ENCODE peak calls at places on chromosome 16, in seven cellular contexts. L is CD4-positive, alpha-beta T cell; P is A549; H is fibroblast of the aortic adventitia; G is stimulated activated CD4-positive, alpha-beta T cell treated with anti-CD3 and anti-CD28 coated beads, Interleukin-1b, Interleukin-23, amount 100 ng/mL, for 4 hours; O is ureter; C is ELR. Y is an unnamed sample.

GRCh38 chr16:11564046-11564926 is 22.4 kb downstream of the LITAF start:
- DNase-seq in L (no peak), P (no peak), H (no peak), G (no peak), O (no peak), C (no peak), Y (no peak)

GRCh38 chr16:424623-425081 is 797 bp upstream of the RAB11FIP3 start:
- DNase-seq in L (no peak), P (no peak), H (no peak), G (no peak), O (peak; percentile 56), C (peak; percentile 51), Y (no peak)

GRCh38 chr16:77431131-77431670 is 3.6 kb downstream of the ADAMTS18 start:
- DNase-seq in L (no peak), P (no peak), H (peak; percentile 39), G (no peak), O (no peak), C (no peak), Y (no peak)

GRCh38 chr16:10871157-10871991 is 5.6 kb upstream of the CIITA start:
- DNase-seq in L (no peak), P (no peak), H (peak; percentile 54), G (no peak), O (peak; percentile 79), C (peak; percentile 97), Y (no peak)

GRCh38 chr16:54459509-54460235 is 173.1 kb upstream of the IRX3 start:
- DNase-seq in L (no peak), P (no peak), H (peak; percentile 62), G (no peak), O (no peak), C (no peak), Y (no peak)

GRCh38 chr16:73572135-73572534 is 524.2 kb upstream of the ZFHX3 start:
- DNase-seq in L (no peak), P (no peak), H (no peak), G (no peak), O (peak; percentile 48), C (peak; percentile 3), Y (no peak)

GRCh38 chr16:66511615-66512500 is 38.1 kb downstream of the TK2 start:
- DNase-seq in L (no peak), P (peak; percentile 64), H (peak; percentile 82), G (no peak), O (no peak), C (peak; percentile 82), Y (no peak)

GRCh38 chr16:30766206-30766921 is 4.2 kb downstream of the RNF40 start:
- DNase-seq in L (no peak), P (no peak), H (no peak), G (no peak), O (no peak), C (no peak), Y (no peak)

GRCh38 chr16:21100447-21100846 is 50.2 kb downstream of the DNAH3 start:
- DNase-seq in L (no peak), P (peak; percentile 49), H (peak; percentile 48), G (no peak), O (no peak), C (peak; percentile 74), Y (no peak)

GRCh38 chr16:23554536-23554935 is 2.6 kb downstream of the EARS2 start:
- DNase-seq in L (no peak), P (no peak), H (no peak), G (no peak), O (no peak), C (no peak), Y (no peak)

GRCh38 chr16:30615358-30616076 is 5.3 kb upstream of the ZNF689 start:
- DNase-seq in L (peak; percentile 41), P (peak; percentile 80), H (peak; percentile 12), G (peak; percentile 53), O (no peak), C (peak; percentile 54), Y (peak; percentile 36)

GRCh38 chr16:57759541-57760356 is 24.2 kb downstream of the KATNB1 start:
- DNase-seq in L (no peak), P (no peak), H (no peak), G (no peak), O (no peak), C (no peak), Y (no peak)